ENCODE peak calls at places on chromosomes 2 and 18, in seven cellular contexts. One of them, this sample, is unnamed.

GRCh38 chr2:134107402-134107801 is 146.5 kb upstream of the MGAT5 start:
- DNase-seq in mesendoderm: peak; percentile 54
- DNase-seq in mesenchymal stem cell: no peak
- DNase-seq in IMR-90: no peak
- DNase-seq in trophoblast cell: no peak
- DNase-seq in H1: no peak
- DNase-seq in H9: no peak
- DNase-seq in this sample: no peak

GRCh38 chr2:10140841-10141610 is 18.5 kb downstream of the RRM2 start:
- DNase-seq in IMR-90: no peak
- DNase-seq in trophoblast cell: no peak
- DNase-seq in H1: no peak
- DNase-seq in mesendoderm: no peak
- DNase-seq in H9: no peak
- DNase-seq in mesenchymal stem cell: no peak
- DNase-seq in this sample: no peak

GRCh38 chr2:202178342-202178958 is 59.9 kb downstream of the SUMO1 start:
- DNase-seq in trophoblast cell: peak; percentile 89
- DNase-seq in IMR-90: peak; percentile 79
- DNase-seq in mesenchymal stem cell: peak; percentile 75
- DNase-seq in H9: peak; percentile 60
- DNase-seq in H1: peak; percentile 74
- DNase-seq in mesendoderm: peak; percentile 78
- DNase-seq in this sample: peak; percentile 71

GRCh38 chr18:44895176-44895798 is 214.6 kb downstream of the SETBP1 start:
- DNase-seq in IMR-90: peak; percentile 45
- DNase-seq in mesendoderm: peak; percentile 69
- DNase-seq in H1: no peak
- DNase-seq in mesenchymal stem cell: peak; percentile 65
- DNase-seq in trophoblast cell: peak; percentile 90
- DNase-seq in H9: no peak
- DNase-seq in this sample: no peak

GRCh38 chr2:74715880-74716279 is 61.8 kb downstream of the SEMA4F start:
- DNase-seq in mesendoderm: no peak
- DNase-seq in H9: no peak
- DNase-seq in IMR-90: no peak
- DNase-seq in H1: no peak
- DNase-seq in mesenchymal stem cell: no peak
- DNase-seq in trophoblast cell: no peak
- DNase-seq in this sample: no peak

GRCh38 chr2:54901224-54901986 is 148.8 kb downstream of the RTN4 start:
- DNase-seq in mesenchymal stem cell: no peak
- DNase-seq in H9: no peak
- DNase-seq in trophoblast cell: no peak
- DNase-seq in mesendoderm: no peak
- DNase-seq in IMR-90: no peak
- DNase-seq in H1: no peak
- DNase-seq in this sample: no peak

GRCh38 chr18:13051950-13052349 is 60.8 kb downstream of the CEP192 start:
- DNase-seq in IMR-90: no peak
- DNase-seq in mesenchymal stem cell: no peak
- DNase-seq in trophoblast cell: no peak
- DNase-seq in H1: no peak
- DNase-seq in mesendoderm: no peak
- DNase-seq in H9: no peak
- DNase-seq in this sample: no peak

GRCh38 chr2:179031731-179032408 is 18.1 kb downstream of the CCDC141 start:
- DNase-seq in IMR-90: peak; percentile 1
- DNase-seq in H1: no peak
- DNase-seq in trophoblast cell: peak; percentile 60
- DNase-seq in H9: no peak
- DNase-seq in mesenchymal stem cell: no peak
- DNase-seq in mesendoderm: no peak
- DNase-seq in this sample: no peak

GRCh38 chr2:188238386-188238785 is 53.3 kb upstream of the GULP1 start:
- DNase-seq in trophoblast cell: no peak
- DNase-seq in H1: no peak
- DNase-seq in IMR-90: no peak
- DNase-seq in H9: no peak
- DNase-seq in mesendoderm: peak; percentile 25
- DNase-seq in mesenchymal stem cell: no peak
- DNase-seq in this sample: no peak

GRCh38 chr2:236612737-236613136 is 43.1 kb downstream of the ACKR3 start:
- DNase-seq in H1: no peak
- DNase-seq in trophoblast cell: peak; percentile 39
- DNase-seq in IMR-90: no peak
- DNase-seq in mesendoderm: no peak
- DNase-seq in mesenchymal stem cell: no peak
- DNase-seq in H9: no peak
- DNase-seq in this sample: no peak

GRCh38 chr2:119596638-119597037 is 52.4 kb downstream of the CFAP221 start:
- DNase-seq in mesenchymal stem cell: no peak
- DNase-seq in H1: no peak
- DNase-seq in mesendoderm: no peak
- DNase-seq in IMR-90: no peak
- DNase-seq in H9: no peak
- DNase-seq in trophoblast cell: no peak
- DNase-seq in this sample: no peak

GRCh38 chr2:4662161-4662779 is 958.9 kb downstream of the DCDC2C start:
- DNase-seq in trophoblast cell: peak; percentile 83
- DNase-seq in mesendoderm: peak; percentile 45
- DNase-seq in H1: no peak
- DNase-seq in H9: no peak
- DNase-seq in mesenchymal stem cell: no peak
- DNase-seq in IMR-90: no peak
- DNase-seq in this sample: no peak

GRCh38 chr2:152055366-152056108 is 43.3 kb downstream of the CACNB4 start:
- DNase-seq in mesenchymal stem cell: no peak
- DNase-seq in mesendoderm: peak; percentile 71
- DNase-seq in trophoblast cell: no peak
- DNase-seq in IMR-90: no peak
- DNase-seq in H1: no peak
- DNase-seq in H9: no peak
- DNase-seq in this sample: no peak

GRCh38 chr18:3321133-3321812 is 59.3 kb downstream of the MYL12B start:
- DNase-seq in mesendoderm: no peak
- DNase-seq in H9: no peak
- DNase-seq in mesenchymal stem cell: peak; percentile 77
- DNase-seq in IMR-90: peak; percentile 96
- DNase-seq in H1: no peak
- DNase-seq in trophoblast cell: peak; percentile 25
- DNase-seq in this sample: no peak

GRCh38 chr2:105744091-105744908 is 412 bp upstream of the NCK2 start:
- DNase-seq in mesendoderm: peak; percentile 68
- DNase-seq in IMR-90: peak; percentile 28
- DNase-seq in H1: peak; percentile 67
- DNase-seq in H9: no peak
- DNase-seq in trophoblast cell: peak; percentile 65
- DNase-seq in mesenchymal stem cell: peak; percentile 83
- DNase-seq in this sample: peak; percentile 63

GRCh38 chr2:8593239-8593638 is 88.6 kb upstream of the ID2 start:
- DNase-seq in mesendoderm: peak; percentile 36
- DNase-seq in IMR-90: no peak
- DNase-seq in trophoblast cell: no peak
- DNase-seq in H9: no peak
- DNase-seq in mesenchymal stem cell: no peak
- DNase-seq in H1: no peak
- DNase-seq in this sample: no peak

GRCh38 chr2:8985561-8986326 is 17.7 kb downstream of the MBOAT2 start:
- DNase-seq in H9: no peak
- DNase-seq in mesendoderm: no peak
- DNase-seq in mesenchymal stem cell: peak; percentile 36
- DNase-seq in IMR-90: peak; percentile 41
- DNase-seq in trophoblast cell: no peak
- DNase-seq in H1: no peak
- DNase-seq in this sample: no peak

GRCh38 chr2:24881623-24882022 is 38.4 kb downstream of the ADCY3 start:
- DNase-seq in H9: no peak
- DNase-seq in IMR-90: no peak
- DNase-seq in mesenchymal stem cell: no peak
- DNase-seq in mesendoderm: peak; percentile 45
- DNase-seq in trophoblast cell: peak; percentile 30
- DNase-seq in H1: no peak
- DNase-seq in this sample: no peak

GRCh38 chr2:151902829-151903228 is 74.6 kb upstream of the ARL5A start:
- DNase-seq in mesendoderm: no peak
- DNase-seq in H1: no peak
- DNase-seq in mesenchymal stem cell: peak; percentile 33
- DNase-seq in trophoblast cell: no peak
- DNase-seq in H9: no peak
- DNase-seq in IMR-90: no peak
- DNase-seq in this sample: no peak

GRCh38 chr2:216713691-216714411 is 18.5 kb upstream of the IGFBP5 start:
- DNase-seq in IMR-90: peak; percentile 93
- DNase-seq in mesenchymal stem cell: peak; percentile 87
- DNase-seq in H9: no peak
- DNase-seq in trophoblast cell: no peak
- DNase-seq in H1: no peak
- DNase-seq in mesendoderm: no peak
- DNase-seq in this sample: no peak

GRCh38 chr2:216716109-216716508 is 20.8 kb upstream of the IGFBP5 start:
- DNase-seq in mesenchymal stem cell: no peak
- DNase-seq in H9: no peak
- DNase-seq in trophoblast cell: no peak
- DNase-seq in IMR-90: no peak
- DNase-seq in mesendoderm: no peak
- DNase-seq in H1: no peak
- DNase-seq in this sample: no peak

GRCh38 chr2:216714412-216714775 is 19.0 kb upstream of the IGFBP5 start:
- DNase-seq in H9: no peak
- DNase-seq in H1: no peak
- DNase-seq in trophoblast cell: no peak
- DNase-seq in IMR-90: peak; percentile 71
- DNase-seq in mesendoderm: peak; percentile 58
- DNase-seq in mesenchymal stem cell: no peak
- DNase-seq in this sample: no peak

DNA sequence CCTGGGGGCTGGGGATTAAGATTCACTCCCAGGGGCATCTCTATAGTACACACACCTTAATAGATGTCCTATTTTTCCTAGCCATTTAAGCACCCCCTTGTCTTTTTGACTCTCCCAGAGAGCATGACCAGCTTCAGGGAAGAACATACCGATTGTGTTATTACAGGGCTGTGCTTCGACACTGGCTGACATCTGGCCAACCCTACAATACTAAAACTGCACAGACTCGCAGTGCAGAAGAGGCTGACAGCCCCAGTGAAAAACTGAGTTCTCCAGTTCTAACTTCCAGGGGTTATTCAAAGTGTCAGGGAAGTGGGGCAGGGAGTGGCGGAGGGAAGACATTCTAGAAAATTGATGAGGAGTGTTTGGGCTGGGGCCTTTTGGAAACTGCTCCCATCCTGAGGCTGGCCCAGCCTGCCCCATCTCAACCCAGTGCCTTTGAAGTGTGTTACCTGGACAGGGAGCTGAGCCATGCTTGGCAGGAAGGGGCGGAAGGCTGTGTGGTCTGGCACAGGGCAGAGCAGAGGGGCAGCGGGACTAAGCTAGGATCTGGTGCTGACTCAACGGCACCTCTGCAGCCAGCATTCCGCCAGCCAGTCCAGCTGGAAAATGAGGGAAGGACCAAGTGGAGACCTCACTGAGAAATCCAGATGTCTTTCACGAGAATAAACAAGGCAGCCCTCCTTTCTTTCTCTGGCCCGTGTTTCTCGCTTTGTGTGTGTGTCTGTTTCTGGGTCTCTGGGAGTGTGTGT is 15.4 kb upstream of the IGFBP5 start:
- DNase-seq in trophoblast cell: no peak
- DNase-seq in IMR-90: peak; percentile 69
- DNase-seq in H1: no peak
- DNase-seq in mesenchymal stem cell: peak; percentile 84
- DNase-seq in H9: no peak
- DNase-seq in mesendoderm: no peak
- DNase-seq in this sample: no peak
- H3K27ac ChIP-seq in trophoblast cell: peak overlapping the region; percentile 41
- H3K27ac ChIP-seq in IMR-90: peak overlapping the region; percentile 67
- H3K27ac ChIP-seq in H1: no peak overlapping the region
- H3K27ac ChIP-seq in mesenchymal stem cell: peak overlapping the region; percentile 22
- H3K27ac ChIP-seq in H9: no peak overlapping the region
- H3K27ac ChIP-seq in mesendoderm: no peak overlapping the region
- H3K27ac ChIP-seq in this sample: no peak overlapping the region

GRCh38 chr2:86105252-86105968 is at the start of gene POLR1A:
- DNase-seq in H1: peak; percentile 85
- DNase-seq in H9: peak; percentile 93
- DNase-seq in trophoblast cell: peak; percentile 91
- DNase-seq in IMR-90: peak; percentile 94
- DNase-seq in mesenchymal stem cell: peak; percentile 97
- DNase-seq in mesendoderm: peak; percentile 98
- DNase-seq in this sample: peak; percentile 92

GRCh38 chr2:86105969-86106945 is at the start of gene PTCD3:
- DNase-seq in mesendoderm: peak; percentile 98
- DNase-seq in IMR-90: peak; percentile 95
- DNase-seq in H1: peak; percentile 88
- DNase-seq in H9: peak; percentile 95
- DNase-seq in mesenchymal stem cell: peak; percentile 98
- DNase-seq in trophoblast cell: peak; percentile 96
- DNase-seq in this sample: peak; percentile 88

GRCh38 chr2:86102157-86102556 is 3.5 kb downstream of the POLR1A start:
- DNase-seq in mesenchymal stem cell: no peak
- DNase-seq in H1: no peak
- DNase-seq in H9: no peak
- DNase-seq in IMR-90: no peak
- DNase-seq in mesendoderm: no peak
- DNase-seq in trophoblast cell: no peak
- DNase-seq in this sample: no peak

DNA sequence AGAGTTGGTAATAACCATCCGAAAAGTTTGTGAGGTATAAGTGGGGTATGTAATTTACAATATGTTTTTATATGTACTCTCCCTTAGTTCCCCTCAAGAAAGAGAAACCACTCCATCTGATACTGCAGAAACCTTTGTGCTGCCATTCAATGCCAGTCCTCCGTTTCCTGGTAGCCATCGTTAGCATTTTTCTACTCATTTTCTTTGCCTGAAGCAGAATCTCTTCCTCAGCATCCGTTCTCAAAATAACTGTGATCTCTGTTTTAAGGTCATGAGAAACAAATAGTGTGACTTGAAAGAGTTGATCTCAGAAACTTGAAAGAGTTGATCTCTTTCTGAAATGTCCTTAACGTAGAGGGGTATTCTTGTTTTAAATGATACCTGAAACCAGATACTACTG is 996 bp downstream of the PTCD3 start:
- DNase-seq in H9: no peak
- DNase-seq in H1: no peak
- DNase-seq in trophoblast cell: no peak
- DNase-seq in mesendoderm: peak; percentile 12
- DNase-seq in mesenchymal stem cell: peak; percentile 15
- DNase-seq in IMR-90: no peak
- DNase-seq in this sample: no peak
- H2BK120ac ChIP-seq in H9: no peak overlapping the region
- H2BK120ac ChIP-seq in H1: no peak overlapping the region
- H2BK120ac ChIP-seq in trophoblast cell: no peak overlapping the region
- H2BK120ac ChIP-seq in mesendoderm: no peak overlapping the region
- H2BK120ac ChIP-seq in mesenchymal stem cell: no peak overlapping the region
- H2BK120ac ChIP-seq in IMR-90: no peak overlapping the region
- H2BK120ac ChIP-seq in this sample: no peak overlapping the region

GRCh38 chr2:58731488-58731869 is 490.4 kb upstream of the FANCL start:
- DNase-seq in mesenchymal stem cell: no peak
- DNase-seq in H9: no peak
- DNase-seq in H1: no peak
- DNase-seq in IMR-90: no peak
- DNase-seq in mesendoderm: peak; percentile 26
- DNase-seq in trophoblast cell: peak; percentile 46
- DNase-seq in this sample: no peak
- H3K4ac ChIP-seq in mesenchymal stem cell: no peak overlapping the region
- H3K4ac ChIP-seq in H9: no peak overlapping the region
- H3K4ac ChIP-seq in H1: no peak overlapping the region
- H3K4ac ChIP-seq in IMR-90: no peak overlapping the region
- H3K4ac ChIP-seq in mesendoderm: no peak overlapping the region
- H3K4ac ChIP-seq in trophoblast cell: no peak overlapping the region
- H3K4ac ChIP-seq in this sample: no peak overlapping the region

GRCh38 chr2:205714058-205714776 is 31.9 kb downstream of the NRP2 start:
- DNase-seq in mesenchymal stem cell: peak; percentile 91
- DNase-seq in mesendoderm: no peak
- DNase-seq in trophoblast cell: peak; percentile 51
- DNase-seq in H9: no peak
- DNase-seq in H1: no peak
- DNase-seq in IMR-90: peak; percentile 87
- DNase-seq in this sample: no peak
- H3K27ac ChIP-seq in mesenchymal stem cell: peak overlapping the region; percentile 79
- H3K27ac ChIP-seq in mesendoderm: no peak overlapping the region
- H3K27ac ChIP-seq in trophoblast cell: peak overlapping the region; percentile 30
- H3K27ac ChIP-seq in H9: no peak overlapping the region
- H3K27ac ChIP-seq in H1: no peak overlapping the region
- H3K27ac ChIP-seq in IMR-90: peak overlapping the region; percentile 13
- H3K27ac ChIP-seq in this sample: no peak overlapping the region

This sample was measured in neuronal stem cell.